ENCODE peak calls at places on chromosomes 2 and 18, in six cellular contexts. B is NCI-H146, O is left colon, N is head of caudate nucleus, K is AG08395, F is NCI-H345. Z is an unnamed sample.

GRCh38 chr18:13710460-13710859 is 15.9 kb downstream of the FAM210A start:
- DNase-seq in B (no peak), O (no peak), N (no peak), K (no peak), F (no peak), Z (no peak)

GRCh38 chr2:73008261-73009159 is 63.0 kb downstream of the SFXN5 start:
- DNase-seq in B (no peak), O (no peak), N (no peak), K (no peak), F (no peak), Z (no peak)

GRCh38 chr18:58272209-58272608 is 228.2 kb downstream of the NEDD4L start:
- DNase-seq in B (no peak), O (no peak), N (no peak), K (no peak), F (no peak), Z (no peak)

GRCh38 chr2:240783819-240784621 is 36.0 kb downstream of the KIF1A start:
- DNase-seq in B (no peak), O (no peak), N (no peak), K (no peak), F (no peak), Z (no peak)

GRCh38 chr2:237886702-237887481 is 27.5 kb downstream of the RAMP1 start:
- DNase-seq in B (no peak), O (peak), N (no peak), K (no peak), F (no peak), Z (no peak)

GRCh38 chr2:103161456-103162289 is 399.8 kb downstream of the TMEM182 start:
- DNase-seq in B (peak), O (peak), N (peak), K (peak), F (peak), Z (no peak)

GRCh38 chr18:72261562-72261961 is 282.6 kb downstream of the CBLN2 start:
- DNase-seq in B (no peak), O (no peak), N (no peak), K (no peak), F (no peak), Z (no peak)

GRCh38 chr2:84880645-84881521 is at the start of gene TRABD2A:
- DNase-seq in B (no peak), O (peak), N (no peak), K (no peak), F (peak), Z (no peak)

GRCh38 chr2:101690547-101691182 is 6.8 kb upstream of the MAP4K4 start:
- DNase-seq in B (no peak), O (no peak), N (no peak), K (no peak), F (no peak), Z (no peak)

GRCh38 chr2:121643877-121644276 is 5.4 kb downstream of the CLASP1 start:
- DNase-seq in B (no peak), O (no peak), N (no peak), K (no peak), F (no peak), Z (no peak)

GRCh38 chr18:906416-907170 is 1.9 kb downstream of the ADCYAP1 start:
- DNase-seq in B (peak), O (no peak), N (no peak), K (no peak), F (peak), Z (no peak)

GRCh38 chr2:159904127-159904564 is 106.1 kb upstream of the CD302 start:
- DNase-seq in B (no peak), O (peak), N (no peak), K (no peak), F (peak), Z (no peak)

GRCh38 chr2:148282201-148282600 is 261.3 kb downstream of the MBD5 start:
- DNase-seq in B (no peak), O (no peak), N (no peak), K (no peak), F (no peak), Z (no peak)